ENCODE peak calls at places on chromosomes 7 and 10, in ten cellular contexts. R, T, Q, V, Y, D, S, E, G and L are unnamed samples. For H3K4me1, the result is how much of the 10 kb centered on the place peaks cover.

GRCh38 chr10:122853665-122854313 is 8.1 kb upstream of the CUZD1 start:
- DNase-seq in T (no peak), S (no peak), R (no peak), V (no peak), Q (no peak), Y (no peak), E (no peak), G (no peak), D (no peak), L (no peak)

GRCh38 chr10:118953999-118954398 is 75.5 kb upstream of the NANOS1 start:
- DNase-seq in R (no peak), E (peak), Y (no peak), V (no peak), T (no peak), G (no peak), D (no peak), Q (no peak), S (no peak), L (no peak)

GRCh38 chr10:119104653-119105024 is 726 bp downstream of the DENND10 start:
- DNase-seq in E (peak), D (peak), V (peak), G (peak), R (peak), Q (peak), Y (peak), T (no peak), S (peak), L (peak)

GRCh38 chr7:92925876-92926696 is 89.7 kb upstream of the CDK6 start:
- DNase-seq in D (no peak), S (no peak), Y (peak), Q (no peak), V (peak), R (no peak), T (no peak), E (peak), G (no peak), L (peak)

GRCh38 chr10:58488921-58489320 is 23.8 kb upstream of the BICC1 start:
- DNase-seq in V (no peak), Q (no peak), E (no peak), T (no peak), D (no peak), Y (no peak), R (no peak), G (no peak), S (no peak), L (no peak)

GRCh38 chr10:69051303-69051702 is 36.6 kb upstream of the SRGN start:
- DNase-seq in Y (no peak), V (no peak), T (no peak), E (no peak), S (peak), G (peak), D (no peak), Q (no peak), R (peak), L (no peak)

GRCh38 chr7:73908123-73908611 is 47.2 kb downstream of the TMEM270 start:
- DNase-seq in G (peak), R (no peak), Q (no peak), D (no peak), S (no peak), V (no peak), E (no peak), T (no peak), Y (no peak), L (no peak)

GRCh38 chr10:125811251-125811650 is 11.8 kb downstream of the UROS start:
- DNase-seq in R (no peak), E (no peak), Y (no peak), D (no peak), Q (no peak), V (no peak), G (no peak), S (no peak), T (no peak), L (no peak)

GRCh38 chr10:94042001-94042813 is 48.5 kb downstream of the PLCE1 start:
- DNase-seq in D (peak), R (no peak), T (no peak), E (peak), Y (no peak), S (no peak), Q (no peak), G (no peak), V (no peak), L (peak)

GRCh38 chr10:44911081-44911540 is at the start of gene TMEM72:
- DNase-seq in Y (peak), S (peak), E (peak), R (no peak), D (no peak), G (no peak), T (no peak), V (peak), Q (no peak), L (peak)

GRCh38 chr10:124691448-124692435 is 52.4 kb downstream of the FAM53B start:
- DNase-seq in V (no peak), S (no peak), R (no peak), G (peak), Q (no peak), Y (peak), T (no peak), D (no peak), E (no peak), L (no peak)

GRCh38 chr7:131370523-131370968 is 42.9 kb downstream of the MKLN1 start:
- DNase-seq in T (peak), R (no peak), V (no peak), E (peak), Q (peak), S (no peak), Y (peak), G (no peak), D (no peak), L (peak)

GRCh38 chr10:77418211-77418640 is 219.4 kb downstream of the KCNMA1 start:
- DNase-seq in S (no peak), D (no peak), E (no peak), T (no peak), V (no peak), Q (no peak), G (no peak), Y (no peak), R (peak), L (no peak)

GRCh38 chr10:77383861-77384553 is 253.6 kb downstream of the KCNMA1 start:
- DNase-seq in E (no peak), D (no peak), Y (peak), R (peak), Q (no peak), G (no peak), T (no peak), V (no peak), S (no peak), L (no peak)

GRCh38 chr10:95391570-95392249 is 100.9 kb upstream of the PDLIM1 start:
- DNase-seq in D (peak), V (peak), Q (no peak), S (no peak), G (no peak), Y (peak), E (peak), T (no peak), R (no peak), L (peak)

GRCh38 chr10:97612386-97612785 is 20.9 kb downstream of the MORN4 start:
- DNase-seq in Q (no peak), S (peak), Y (peak), D (peak), T (no peak), G (no peak), V (peak), R (no peak), E (peak), L (peak)

GRCh38 chr10:86178401-86179142 is 188.0 kb downstream of the GRID1 start:
- DNase-seq in Q (no peak), V (peak), G (peak), D (peak), Y (peak), E (peak), R (peak), S (no peak), T (no peak), L (peak)

GRCh38 chr10:128377364-128377987 is 251.3 kb upstream of the MKI67 start:
- DNase-seq in T (no peak), V (no peak), E (no peak), R (no peak), G (no peak), D (no peak), Q (no peak), Y (no peak), S (no peak), L (no peak)

GRCh38 chr10:98817396-98817795 is 370.7 kb upstream of the HPS1 start:
- DNase-seq in D (no peak), V (no peak), G (no peak), T (no peak), Q (no peak), E (no peak), S (no peak), R (no peak), Y (no peak), L (no peak)

GRCh38 chr10:119131512-119132240 is 27.8 kb downstream of the DENND10 start:
- DNase-seq in S (peak), D (peak), T (peak), E (no peak), Q (peak), G (no peak), Y (no peak), R (no peak), V (no peak), L (no peak)

GRCh38 chr10:20993387-20994170 is 96.5 kb upstream of the NEBL start:
- DNase-seq in G (no peak), S (no peak), Y (no peak), R (no peak), V (no peak), Q (no peak), D (no peak), T (no peak), E (no peak), L (no peak)

GRCh38 chr10:28838908-28839307 is 161.6 kb downstream of the BAMBI start:
- DNase-seq in E (no peak), T (no peak), V (no peak), Y (no peak), S (no peak), G (no peak), D (peak), R (no peak), Q (no peak), L (no peak)

GRCh38 chr7:44639701-44640321 is 33.4 kb downstream of the OGDH start:
- DNase-seq in S (peak), G (no peak), R (no peak), V (peak), Y (peak), D (peak), Q (no peak), T (no peak), E (peak), L (peak)
- H3K4me1 ChIP-seq in S (half or more), G (half or more), R (under half), V (under half), Y (under half), D (under half), Q (under half), T (half or more), E (under half), L (under half)

GRCh38 chr10:71712572-71713134 is 6.9 kb downstream of the C10orf105 start:
- DNase-seq in G (peak), V (no peak), S (no peak), Y (no peak), E (no peak), Q (no peak), R (no peak), D (no peak), T (peak), L (no peak)
- H3K4me1 ChIP-seq in G (half or more), V (under half), S (under half), Y (under half), E (under half), Q (half or more), R (under half), D (under half), T (half or more), L (under half)

GRCh38 chr10:61643316-61643751 is 19.4 kb upstream of the CABCOCO1 start:
- DNase-seq in S (no peak), T (no peak), D (no peak), G (no peak), Q (no peak), R (no peak), E (no peak), Y (peak), V (no peak), L (peak)
- H3K4me1 ChIP-seq in S (under half), T (under half), D (under half), G (under half), Q (under half), R (under half), E (under half), Y (under half), V (under half), L (under half)

GRCh38 chr10:101969496-101969895 is 86.5 kb downstream of the ARMH3 start:
- DNase-seq in S (no peak), T (no peak), D (no peak), R (no peak), E (no peak), Q (no peak), Y (no peak), G (no peak), V (no peak), L (no peak)
- H3K4me1 ChIP-seq in S (under half), T (under half), D (under half), R (under half), E (under half), Q (under half), Y (under half), G (half or more), V (half or more), L (under half)

GRCh38 chr7:2635148-2635668 is 3.4 kb downstream of the TTYH3 start:
- DNase-seq in R (no peak), S (no peak), G (peak), D (no peak), Q (no peak), T (no peak), V (no peak), E (no peak), Y (no peak), L (no peak)
- H3K4me1 ChIP-seq in R (under half), S (half or more), G (half or more), D (under half), Q (under half), T (under half), V (under half), E (under half), Y (under half), L (under half)

DNA sequence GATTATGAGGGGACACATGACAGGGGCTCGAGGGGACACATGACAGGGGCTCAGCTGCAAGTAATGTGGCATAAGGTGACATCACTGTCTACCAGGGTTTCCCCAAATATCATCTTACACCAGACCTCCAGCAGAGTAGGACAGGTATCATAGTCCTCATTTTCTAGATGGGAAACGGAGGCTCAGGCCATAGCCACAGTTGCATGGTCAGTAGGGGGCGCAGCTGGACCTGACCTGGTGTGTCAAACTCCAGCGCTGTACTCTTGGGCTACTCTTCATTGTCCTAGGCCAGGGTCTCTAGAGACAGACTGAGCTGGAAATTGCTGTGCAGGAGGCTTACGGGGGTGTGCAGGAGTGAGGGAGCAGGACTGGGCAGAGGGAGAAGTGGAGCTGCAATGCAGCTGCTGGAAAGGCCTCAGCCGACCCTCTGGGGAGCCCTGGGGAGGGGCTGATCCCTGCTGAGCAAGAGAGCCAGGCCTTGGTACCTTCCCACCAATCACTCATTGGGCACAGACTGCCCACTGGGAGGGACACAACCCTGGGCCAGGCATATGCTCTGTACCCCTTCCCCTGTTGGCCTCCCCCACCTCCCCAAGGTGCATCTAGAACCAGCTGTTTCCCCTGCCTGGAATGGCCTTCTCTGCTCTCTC is 89.9 kb downstream of the CDH23 start:
- DNase-seq in R (no peak), Y (peak), V (peak), T (no peak), E (peak), S (peak), D (peak), Q (no peak), G (peak), L (peak)
- H3K4me1 ChIP-seq in R (under half), Y (under half), V (under half), T (under half), E (under half), S (under half), D (under half), Q (under half), G (under half), L (under half)

GRCh38 chr10:327889-328809 is 192.9 kb downstream of the ZMYND11 start:
- DNase-seq in E (no peak), Y (no peak), S (no peak), D (no peak), R (no peak), G (no peak), V (no peak), T (no peak), Q (no peak), L (no peak)
- H3K4me1 ChIP-seq in E (under half), Y (under half), S (under half), D (under half), R (under half), G (under half), V (under half), T (under half), Q (under half), L (under half)